ENCODE peak calls at places on chromosomes 16 and 17, in eight cellular contexts. U is CD8-positive, alpha-beta T cell; Q is lung; O is cardiac fibroblast; J is H9; G is H1; X is ovary; E is fibroblast of the aortic adventitia. Z is an unnamed sample.

GRCh38 chr17:77316191-77316641 is 175.4 kb downstream of the SEC14L1 start:
- DNase-seq in U (no peak), Q (no peak), O (peak), J (peak), G (peak), X (peak), E (peak), Z (no peak)

GRCh38 chr16:55912022-55912421 is 36.8 kb upstream of the CES5A start:
- DNase-seq in U (no peak), Q (no peak), O (no peak), J (no peak), G (no peak), X (no peak), E (no peak), Z (no peak)

GRCh38 chr17:30372755-30373154 is 6.0 kb upstream of the CPD start:
- DNase-seq in U (no peak), Q (no peak), O (peak), J (no peak), G (no peak), X (no peak), E (no peak), Z (no peak)

GRCh38 chr17:16085066-16085699 is 85.6 kb downstream of the TTC19 start:
- DNase-seq in U (no peak), Q (no peak), O (peak), J (no peak), G (no peak), X (no peak), E (peak), Z (no peak)

GRCh38 chr16:65833171-65833871 is 533.2 kb upstream of the CDH5 start:
- DNase-seq in U (no peak), Q (no peak), O (peak), J (no peak), G (no peak), X (no peak), E (peak), Z (no peak)

GRCh38 chr17:41773190-41773588 is 13.3 kb downstream of the JUP start:
- DNase-seq in U (no peak), Q (peak), O (peak), J (peak), G (peak), X (peak), E (peak), Z (no peak)

GRCh38 chr17:12815642-12816141 is 26.4 kb downstream of the ARHGAP44 start:
- DNase-seq in U (no peak), Q (no peak), O (no peak), J (no peak), G (no peak), X (no peak), E (no peak), Z (no peak)

GRCh38 chr16:88534731-88535141 is 35.5 kb upstream of the ZC3H18 start:
- DNase-seq in U (peak), Q (no peak), O (peak), J (no peak), G (no peak), X (peak), E (no peak), Z (no peak)

GRCh38 chr17:65547253-65547670 is 14.2 kb downstream of the AXIN2 start:
- DNase-seq in U (no peak), Q (no peak), O (peak), J (no peak), G (no peak), X (no peak), E (peak), Z (no peak)

GRCh38 chr17:67431210-67432015 is 54.3 kb downstream of the PITPNC1 start:
- DNase-seq in U (peak), Q (no peak), O (peak), J (no peak), G (no peak), X (no peak), E (peak), Z (no peak)

GRCh38 chr17:50547736-50548083 is 736 bp downstream of the SPATA20 start:
- DNase-seq in U (no peak), Q (no peak), O (no peak), J (no peak), G (no peak), X (peak), E (no peak), Z (no peak)

GRCh38 chr17:50550661-50551432 is 3.9 kb downstream of the SPATA20 start:
- DNase-seq in U (no peak), Q (peak), O (peak), J (peak), G (peak), X (peak), E (peak), Z (peak)

GRCh38 chr17:50548831-50549230 is 1.9 kb downstream of the SPATA20 start:
- DNase-seq in U (no peak), Q (no peak), O (no peak), J (no peak), G (no peak), X (no peak), E (no peak), Z (no peak)

GRCh38 chr17:50549969-50550368 is 3.0 kb downstream of the SPATA20 start:
- DNase-seq in U (no peak), Q (no peak), O (no peak), J (no peak), G (no peak), X (no peak), E (no peak), Z (no peak)

GRCh38 chr17:50549256-50549941 is 2.4 kb downstream of the SPATA20 start:
- DNase-seq in U (no peak), Q (no peak), O (no peak), J (no peak), G (no peak), X (no peak), E (no peak), Z (no peak)
- TF ChIP-seq CTCF in U (no peak), Q (no peak), O (no peak), J (no peak), G (no peak), X (no peak), E (no peak), Z (no peak)

GRCh38 chr16:89972244-89973234 is 24.0 kb downstream of the DEF8 start:
- DNase-seq in U (peak), Q (peak), O (peak), J (peak), G (peak), X (peak), E (peak), Z (peak)
- TF ChIP-seq CTCF in U (no peak), Q (no peak), O (no peak), J (peak), G (no peak), X (peak), E (no peak), Z (no peak)

GRCh38 chr17:1715803-1716075 is 5.6 kb upstream of the TLCD2 start:
- DNase-seq in U (no peak), Q (no peak), O (no peak), J (no peak), G (no peak), X (no peak), E (no peak), Z (no peak)

GRCh38 chr17:1714980-1715802 is 5.0 kb upstream of the TLCD2 start:
- DNase-seq in U (no peak), Q (peak), O (peak), J (peak), G (peak), X (peak), E (peak), Z (peak)

GRCh38 chr17:1716912-1717695 is 6.9 kb upstream of the TLCD2 start:
- DNase-seq in U (peak), Q (peak), O (peak), J (peak), G (peak), X (peak), E (peak), Z (peak)

GRCh38 chr17:1714488-1714979 is 4.4 kb upstream of the TLCD2 start:
- DNase-seq in U (no peak), Q (peak), O (peak), J (peak), G (peak), X (peak), E (no peak), Z (peak)

DNA sequence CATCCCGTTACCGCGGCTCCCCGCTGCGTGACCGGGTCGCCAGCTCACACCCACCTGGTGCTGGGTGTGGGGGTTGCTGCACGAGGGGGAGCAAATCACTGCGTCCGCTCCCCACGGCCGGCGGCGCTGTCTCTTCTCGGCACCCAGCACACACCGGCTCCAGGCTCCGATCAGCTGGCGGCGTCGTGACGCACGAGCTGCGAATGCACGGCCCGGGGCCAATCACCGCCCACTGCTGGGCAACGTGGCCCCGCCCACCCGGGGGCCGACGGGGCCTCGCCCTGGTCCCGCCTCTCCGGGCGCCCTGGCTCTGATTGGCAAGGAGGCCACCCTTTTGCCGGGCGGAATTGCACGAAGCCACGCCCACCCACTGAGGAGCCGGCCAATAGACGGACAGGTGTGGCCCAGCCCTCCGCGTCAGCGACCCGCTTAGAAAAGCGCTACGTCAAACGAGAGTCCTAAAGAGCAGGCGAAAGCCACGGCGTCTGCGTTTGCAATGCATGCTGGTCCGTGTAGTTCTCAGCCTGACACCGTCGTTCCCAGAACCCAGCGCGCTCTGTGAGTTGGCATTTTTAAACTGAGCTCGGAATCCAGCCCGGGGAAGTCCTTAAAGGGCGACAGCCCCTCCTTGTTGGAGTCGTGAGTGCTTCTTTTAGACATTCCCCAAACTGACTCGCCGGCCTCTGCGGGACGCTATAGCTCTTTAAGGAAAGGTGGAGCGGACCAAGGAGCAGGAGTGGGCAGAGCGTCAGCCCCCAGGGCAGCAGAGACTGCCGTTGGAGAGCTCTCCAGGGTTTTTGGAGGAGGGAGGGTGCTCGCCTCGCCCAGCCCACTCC is 6.1 kb upstream of the TLCD2 start:
- DNase-seq in U (peak), Q (peak), O (peak), J (peak), G (peak), X (peak), E (peak), Z (peak)
- TF ChIP-seq CTCF in U (no peak), Q (peak), O (peak), J (no peak), G (no peak), X (no peak), E (peak), Z (no peak)

GRCh38 chr17:45385331-45385997 is 47.2 kb downstream of the ARHGAP27 start:
- DNase-seq in U (peak), Q (peak), O (peak), J (peak), G (peak), X (peak), E (peak), Z (peak)
- TF ChIP-seq CTCF in U (peak), Q (peak), O (peak), J (peak), G (peak), X (peak), E (peak), Z (peak)